ENCODE peak calls at places on chromosomes 4 and X, in eight cellular contexts. Y is cardiac muscle cell; C is stomach; S is prostate gland; L is right atrium auricular region; A is CD4-positive, alpha-beta T cell; P is ascending aorta; X is neural progenitor cell. W is an unnamed sample.

GRCh38 chrX:136310411-136310810 is 9.6 kb downstream of the ADGRG4 start:
- DNase-seq in S (no peak), C (no peak), L (no peak), X (no peak), P (no peak), Y (no peak), A (no peak), W (no peak)

GRCh38 chrX:103630171-103630511 is 1.4 kb downstream of the TCEAL1 start:
- DNase-seq in S (no peak), P (no peak), L (no peak), Y (no peak), C (no peak), A (no peak), X (no peak), W (no peak)

GRCh38 chr4:109408711-109409110 is 24.9 kb upstream of the SEC24B start:
- DNase-seq in C (no peak), Y (no peak), X (no peak), L (no peak), P (no peak), S (no peak), A (no peak), W (no peak)

GRCh38 chr4:133152801-133153526 is 3.9 kb downstream of the PCDH10 start:
- DNase-seq in X (peak), A (no peak), Y (peak), P (peak), L (no peak), C (no peak), S (no peak), W (no peak)

GRCh38 chrX:78957768-78958130 is 12.6 kb downstream of the P2RY10 start:
- DNase-seq in A (no peak), L (no peak), S (no peak), C (no peak), X (no peak), Y (no peak), P (no peak), W (no peak)

GRCh38 chrX:9885150-9885549 is 82.0 kb upstream of the CLDN34 start:
- DNase-seq in Y (peak), L (no peak), S (peak), A (peak), X (peak), P (no peak), C (peak), W (peak)

GRCh38 chrX:103149652-103150051 is 56.7 kb upstream of the NXF3 start:
- DNase-seq in S (no peak), A (no peak), P (no peak), X (no peak), L (no peak), C (no peak), Y (no peak), W (no peak)

GRCh38 chr4:112311516-112311915 is 14.3 kb downstream of the ALPK1 start:
- DNase-seq in P (no peak), S (no peak), Y (no peak), L (no peak), C (no peak), X (no peak), A (no peak), W (no peak)

GRCh38 chrX:106606583-106606982 is 5.2 kb upstream of the RADX start:
- DNase-seq in L (no peak), C (no peak), Y (no peak), P (no peak), S (no peak), A (no peak), X (no peak), W (no peak)

GRCh38 chr4:108772402-108772801 is 9.5 kb upstream of the ETNPPL start:
- DNase-seq in P (no peak), Y (no peak), S (no peak), A (no peak), X (no peak), C (peak), L (no peak), W (peak)

GRCh38 chrX:136671006-136671610 is 23.1 kb downstream of the CD40LG start:
- DNase-seq in S (no peak), A (no peak), X (no peak), P (no peak), L (no peak), Y (no peak), C (no peak), W (no peak)

GRCh38 chr4:12186526-12186925 is 757.8 kb upstream of the HS3ST1 start:
- DNase-seq in P (no peak), L (no peak), S (no peak), X (no peak), Y (no peak), A (no peak), C (no peak), W (no peak)

GRCh38 chrX:136866337-136867095 is 14.0 kb downstream of the RBMX start:
- DNase-seq in S (no peak), A (no peak), C (no peak), P (no peak), L (no peak), X (no peak), Y (no peak), W (no peak)

GRCh38 chrX:140762061-140762460 is 52.5 kb downstream of the LINC00632 start:
- DNase-seq in X (peak), C (peak), Y (peak), P (peak), A (no peak), L (peak), S (peak), W (peak)

GRCh38 chrX:156002517-156002916 is 5.0 kb downstream of the IL9R start:
- DNase-seq in C (no peak), P (no peak), X (no peak), Y (no peak), S (no peak), L (no peak), A (no peak), W (no peak)

GRCh38 chr4:153577053-153577452 is 107.0 kb upstream of the TLR2 start:
- DNase-seq in L (no peak), X (no peak), C (no peak), P (no peak), S (no peak), Y (no peak), A (no peak), W (no peak)

GRCh38 chr4:152634110-152634760 is 45.6 kb downstream of the TMEM154 start:
- DNase-seq in L (no peak), X (no peak), A (no peak), S (no peak), C (no peak), Y (no peak), P (no peak), W (no peak)

GRCh38 chrX:85109235-85109634 is 105.6 kb downstream of the APOOL start:
- DNase-seq in S (no peak), Y (no peak), L (no peak), P (no peak), C (no peak), A (no peak), X (peak), W (no peak)

GRCh38 chr4:8191136-8191747 is 7.8 kb upstream of the SH3TC1 start:
- DNase-seq in L (peak), X (no peak), Y (no peak), C (peak), S (no peak), A (no peak), P (peak), W (peak)

GRCh38 chr4:91031761-91032160 is 904.6 kb downstream of the CCSER1 start:
- DNase-seq in L (no peak), Y (no peak), C (no peak), X (no peak), A (no peak), S (no peak), P (no peak), W (no peak)

GRCh38 chrX:149522914-149523313 is 17.8 kb upstream of the IDS start:
- DNase-seq in S (no peak), Y (no peak), L (no peak), C (no peak), A (no peak), X (no peak), P (no peak), W (peak)

GRCh38 chr4:121227254-121227867 is 63.2 kb upstream of the TNIP3 start:
- DNase-seq in P (no peak), Y (no peak), S (no peak), A (no peak), X (no peak), C (no peak), L (no peak), W (no peak)

GRCh38 chr4:32985256-32985655 is 2265.1 kb downstream of the PCDH7 start:
- DNase-seq in C (no peak), S (no peak), Y (no peak), A (no peak), L (no peak), P (no peak), X (no peak), W (no peak)

DNA sequence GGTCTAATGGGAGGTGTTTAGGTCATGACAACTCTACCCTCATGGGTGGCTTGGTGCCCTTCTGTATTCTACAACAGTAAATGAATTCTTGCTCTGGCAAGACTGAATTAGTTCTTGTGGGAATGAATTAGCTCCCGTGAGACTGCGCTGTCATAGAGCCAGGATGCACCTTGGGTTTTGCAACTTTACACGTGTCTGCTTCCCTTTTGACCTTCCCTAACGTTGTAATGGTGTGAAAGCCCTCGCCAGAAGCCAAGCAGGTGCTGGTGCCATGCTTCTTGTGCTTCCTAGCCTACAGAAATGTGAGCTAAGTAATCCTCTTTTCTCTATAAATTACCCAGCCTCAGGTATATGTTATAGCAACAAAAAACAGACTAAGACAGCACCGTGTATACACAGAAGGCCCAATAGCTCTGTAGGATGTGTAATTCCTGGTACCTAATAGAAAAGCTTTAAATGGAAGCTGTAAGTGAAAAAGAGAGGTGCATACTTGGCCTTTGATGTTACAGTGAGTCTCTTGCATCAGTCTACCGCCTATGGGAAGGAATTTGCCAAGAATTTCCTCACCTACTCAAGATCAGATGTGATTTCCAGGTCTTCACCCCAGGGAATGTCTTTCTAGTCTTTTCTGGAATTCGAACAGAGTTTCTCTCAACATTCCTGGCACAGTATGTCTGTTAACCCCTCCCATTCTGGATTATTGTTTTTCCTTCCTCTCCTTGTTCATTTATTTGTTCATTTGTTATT is 3.2 kb upstream of the ENPEP start:
- DNase-seq in Y (peak), X (peak), C (no peak), P (no peak), A (no peak), L (no peak), S (no peak), W (peak)
- H3K27ac ChIP-seq in Y (no peak), X (no peak), C (no peak), P (no peak), A (no peak), L (no peak), S (no peak), W (no peak)

GRCh38 chrX:143663755-143664154 is 27.9 kb upstream of the SLITRK4 start:
- DNase-seq in X (no peak), C (no peak), L (no peak), A (no peak), Y (no peak), P (no peak), S (no peak), W (no peak)

GRCh38 chrX:143664302-143664701 is 28.4 kb upstream of the SLITRK4 start:
- DNase-seq in L (no peak), A (no peak), X (peak), P (no peak), Y (peak), C (no peak), S (no peak), W (no peak)

DNA sequence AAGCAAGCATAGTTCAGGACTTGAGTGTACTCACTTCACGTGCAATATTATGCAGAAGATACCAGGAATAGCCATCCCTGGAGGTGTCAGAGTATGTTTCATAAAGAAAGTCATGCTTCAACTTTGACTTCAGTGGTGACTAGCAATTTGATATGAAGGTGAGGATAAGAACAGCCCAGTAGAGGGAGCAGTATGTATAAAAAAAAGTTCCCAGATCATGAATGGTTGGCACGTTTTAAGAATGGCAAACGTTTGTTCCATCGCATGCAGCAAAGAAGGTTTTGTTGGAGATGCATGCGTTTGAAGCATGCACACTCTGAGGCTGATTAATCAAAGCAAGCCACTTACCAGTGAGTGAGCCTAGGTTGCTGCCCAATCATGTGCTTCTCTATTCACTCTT is 33.5 kb upstream of the SLITRK4 start:
- DNase-seq in L (no peak), C (no peak), P (no peak), A (no peak), X (peak), Y (no peak), S (no peak), W (no peak)
- TF ChIP-seq CTCF in L (no peak), C (no peak), P (no peak), A (no peak), X (peak), Y (peak), S (no peak), W (no peak)

GRCh38 chr4:107319386-107319785 is 283.3 kb upstream of the DKK2 start:
- DNase-seq in X (no peak), S (no peak), Y (no peak), P (no peak), L (no peak), A (no peak), C (no peak), W (no peak)
- H3K27ac ChIP-seq in X (no peak), S (no peak), Y (no peak), P (no peak), L (no peak), A (no peak), C (no peak), W (no peak)

DNA sequence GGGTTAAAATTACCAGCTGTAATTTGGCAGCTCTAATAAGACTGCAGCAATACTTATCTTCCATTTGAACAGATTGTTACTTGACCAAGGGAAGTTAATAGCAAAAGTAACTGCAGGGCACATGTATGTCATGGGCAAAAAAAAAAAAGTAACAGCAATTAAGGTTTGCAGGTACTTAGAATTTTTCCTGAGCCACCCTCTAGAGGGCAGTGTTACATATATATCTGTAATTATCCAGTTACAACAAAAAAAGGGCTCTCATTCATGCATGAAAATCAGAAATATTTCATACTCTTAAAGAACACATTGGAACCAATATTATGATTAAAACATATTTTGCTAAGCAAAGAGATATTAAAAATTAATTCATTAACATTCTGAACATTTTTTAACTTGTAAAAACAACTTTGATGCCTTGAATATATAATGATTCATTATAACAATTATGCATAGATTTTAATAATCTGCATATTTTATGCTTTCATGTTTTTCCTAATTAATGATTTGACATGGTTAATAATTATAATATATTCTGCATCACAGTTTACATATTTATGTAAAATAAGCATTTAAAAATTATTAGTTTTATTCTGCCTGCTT is 25.1 kb downstream of the XIAP start:
- DNase-seq in Y (peak), C (no peak), S (peak), P (no peak), A (no peak), X (peak), L (no peak), W (no peak)
- TF ChIP-seq CTCF in Y (peak), C (peak), S (peak), P (peak), A (peak), X (peak), L (peak), W (peak)